ENCODE peak calls at places on chromosomes 1 and 21, in nine cellular contexts. V is body of pancreas, E is prostate gland, U is adrenal gland, A is stomach, R is IMR-90, W is right lobe of liver, S is A549, T is tibial nerve. Q is an unnamed sample.

GRCh38 chr1:2874207-2875165 is 73.0 kb upstream of the TTC34 start:
- DNase-seq in V (peak; percentile 58), E (no peak), U (no peak), A (no peak), R (no peak), W (no peak), S (no peak), T (no peak), Q (no peak)

GRCh38 chr1:44705470-44705869 is 25.5 kb downstream of the RNU5D-1 start:
- DNase-seq in V (no peak), E (no peak), U (no peak), A (no peak), R (no peak), W (no peak), S (no peak), T (no peak), Q (no peak)

GRCh38 chr1:76867342-76868130 is at the start of gene ST6GALNAC5:
- DNase-seq in V (peak; percentile 10), E (no peak), U (peak; percentile 48), A (no peak), R (peak; percentile 9), W (no peak), S (peak; percentile 30), T (no peak), Q (no peak)

GRCh38 chr1:179351281-179351680 is 14.5 kb upstream of the AXDND1 start:
- DNase-seq in V (no peak), E (no peak), U (no peak), A (no peak), R (no peak), W (no peak), S (no peak), T (no peak), Q (no peak)

GRCh38 chr1:6785721-6786505 is 659 bp downstream of the CAMTA1 start:
- DNase-seq in V (peak; percentile 57), E (peak; percentile 13), U (peak; percentile 61), A (peak; percentile 38), R (peak; percentile 15), W (peak; percentile 61), S (peak; percentile 44), T (no peak), Q (peak; percentile 64)

GRCh38 chr1:115323366-115324004 is 14.6 kb downstream of the NGF start:
- DNase-seq in V (no peak), E (no peak), U (no peak), A (no peak), R (peak; percentile 76), W (no peak), S (no peak), T (no peak), Q (no peak)

GRCh38 chr1:116540088-116540487 is 30.7 kb downstream of the CD58 start:
- DNase-seq in V (no peak), E (no peak), U (no peak), A (no peak), R (no peak), W (no peak), S (no peak), T (no peak), Q (no peak)

GRCh38 chr1:59443355-59443754 is 146.5 kb downstream of the FGGY start:
- DNase-seq in V (no peak), E (no peak), U (no peak), A (no peak), R (peak; percentile 42), W (no peak), S (no peak), T (no peak), Q (no peak)

GRCh38 chr1:200306954-200307754 is 102.7 kb downstream of the ZNF281 start:
- DNase-seq in V (peak; percentile 41), E (no peak), U (no peak), A (no peak), R (peak; percentile 46), W (no peak), S (peak; percentile 76), T (no peak), Q (no peak)

GRCh38 chr1:22296701-22297591 is 154.0 kb upstream of the WNT4 start:
- DNase-seq in V (no peak), E (no peak), U (peak; percentile 10), A (peak; percentile 22), R (no peak), W (no peak), S (no peak), T (no peak), Q (no peak)
- H3K4me3 ChIP-seq in V (no peak overlapping the region), E (no peak overlapping the region), U (no peak overlapping the region), A (no peak overlapping the region), R (no peak overlapping the region), W (no peak overlapping the region), S (no peak overlapping the region), T (no peak overlapping the region), Q (no peak overlapping the region)

DNA sequence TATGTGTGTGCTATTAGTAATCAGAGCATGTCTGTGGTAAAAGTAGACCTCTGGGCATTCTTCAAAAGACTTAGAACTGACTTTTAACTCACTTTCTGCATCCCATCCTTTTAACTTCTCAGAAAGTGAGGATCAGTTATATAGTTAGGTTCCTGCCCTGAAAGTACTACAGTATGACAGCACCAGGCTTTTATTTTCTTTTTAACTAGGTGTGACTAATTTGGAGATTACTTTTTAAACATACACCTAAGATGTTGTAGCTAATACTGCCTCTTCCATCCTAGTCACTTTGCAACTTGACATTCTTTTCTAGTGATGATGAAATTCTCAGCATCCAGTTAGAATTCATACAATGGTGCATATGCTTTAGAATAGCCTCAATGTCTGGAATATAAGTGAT is 24.6 kb downstream of the RUNX1 start:
- DNase-seq in V (no peak), E (no peak), U (no peak), A (no peak), R (no peak), W (no peak), S (no peak), T (no peak), Q (no peak)
- H3K4me1 ChIP-seq in V (peaks cover 7% of the 10 kb centered on the region), E (no peaks in the 10 kb centered on the region), U (no peaks in the 10 kb centered on the region), A (peaks cover 12% of the 10 kb centered on the region), R (no peaks in the 10 kb centered on the region), W (peaks cover 15% of the 10 kb centered on the region), S (peaks cover 24% of the 10 kb centered on the region), T (no peaks in the 10 kb centered on the region), Q (no peaks in the 10 kb centered on the region)

DNA sequence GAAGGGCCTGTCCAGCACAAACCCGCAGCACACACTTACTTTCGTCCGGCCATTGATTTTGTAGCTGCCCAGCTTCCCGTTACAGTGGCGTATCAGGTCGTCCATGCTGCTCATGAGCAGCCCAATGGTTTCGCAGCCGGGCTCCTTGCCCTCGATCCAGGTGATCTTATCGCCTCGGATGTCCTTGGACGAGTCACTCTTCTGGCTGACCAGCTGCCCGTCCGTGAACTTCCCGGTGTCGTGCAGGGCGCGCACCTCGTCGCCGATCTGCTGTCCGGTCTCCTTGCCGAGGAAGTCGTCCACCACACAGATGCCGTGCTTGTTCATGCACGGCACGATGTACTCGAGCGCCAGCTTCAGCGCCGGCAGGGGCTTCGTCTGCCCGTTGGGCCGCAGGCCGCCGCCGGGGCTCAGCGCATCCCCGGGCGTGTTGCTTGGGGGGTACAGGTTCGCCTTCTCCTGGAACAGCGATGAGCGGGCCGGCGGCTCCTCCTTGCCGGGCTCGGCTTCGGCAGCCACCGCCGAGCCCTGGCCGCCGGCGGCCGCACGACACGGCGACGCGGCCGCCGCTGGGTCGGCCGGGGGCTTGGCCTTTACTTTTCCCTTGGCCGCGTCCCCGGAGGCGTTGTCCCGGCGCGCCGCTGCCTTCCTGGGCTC is 1.0 kb downstream of the EGLN1 start:
- DNase-seq in V (peak; percentile 72), E (peak; percentile 26), U (peak; percentile 72), A (peak; percentile 52), R (peak; percentile 48), W (peak; percentile 84), S (no peak), T (no peak), Q (peak; percentile 79)
- TF ChIP-seq POLR2A in V (peak; percentile 74), E (no peak), U (no peak), A (no peak), R (no peak), W (no peak), S (no peak), T (no peak), Q (peak; percentile 43)

GRCh38 chr1:208235983-208236761 is 8.0 kb downstream of the PLXNA2 start:
- DNase-seq in V (peak; percentile 53), E (no peak), U (no peak), A (peak; percentile 48), R (peak; percentile 71), W (no peak), S (no peak), T (peak; percentile 28), Q (peak; percentile 75)
- H3K4me3 ChIP-seq in V (no peak overlapping the region), E (no peak overlapping the region), U (no peak overlapping the region), A (no peak overlapping the region), R (no peak overlapping the region), W (no peak overlapping the region), S (no peak overlapping the region), T (no peak overlapping the region), Q (no peak overlapping the region)

DNA sequence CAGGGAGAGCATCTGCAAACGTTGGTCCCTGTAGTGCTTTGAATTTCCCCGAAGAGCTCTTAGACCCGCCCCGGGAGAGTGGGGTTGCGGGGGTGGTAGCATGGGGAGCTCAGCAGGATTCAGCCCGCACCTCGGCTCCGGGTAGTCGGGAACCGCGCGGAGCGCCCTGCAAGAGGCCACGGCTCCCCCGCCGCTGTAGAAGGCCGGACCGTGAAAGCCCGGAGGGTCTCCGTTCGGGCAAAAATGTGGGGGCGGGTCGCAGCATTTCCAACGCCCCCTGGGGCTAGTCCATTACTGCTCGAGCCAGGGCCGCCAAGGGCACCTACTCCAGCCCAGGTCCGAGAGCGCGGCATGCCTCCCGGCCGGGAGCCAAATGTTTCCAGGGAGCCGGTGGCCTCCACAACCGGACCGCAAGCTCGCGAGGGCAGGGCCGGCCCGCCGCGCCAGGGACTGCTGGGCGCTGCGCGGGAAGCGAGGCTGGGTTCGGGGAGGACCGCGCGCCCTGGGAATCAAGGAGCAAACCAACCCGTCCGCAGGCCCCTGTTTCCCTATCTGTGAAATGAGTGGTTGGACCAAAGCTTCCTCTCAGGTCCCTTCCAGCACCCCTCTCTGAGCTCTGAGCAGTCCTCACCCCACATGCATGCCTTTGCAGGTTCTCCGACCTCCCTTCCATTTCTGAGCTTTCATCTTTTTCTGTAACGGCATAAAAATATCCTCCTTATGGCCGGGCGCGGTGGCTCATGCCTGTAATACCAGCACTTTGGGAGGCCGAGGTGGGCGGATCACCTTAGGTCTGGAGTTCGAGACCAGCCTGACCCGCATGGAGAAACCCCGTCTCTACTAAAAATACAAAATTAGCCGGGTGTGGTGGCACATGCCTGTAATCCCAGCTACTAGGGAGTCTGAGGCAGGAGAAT is 777 bp upstream of the TMEM63A start:
- DNase-seq in V (peak; percentile 75), E (peak; percentile 46), U (peak; percentile 70), A (peak; percentile 73), R (peak; percentile 23), W (peak; percentile 84), S (peak; percentile 60), T (peak; percentile 16), Q (peak; percentile 43)
- H3K4me1 ChIP-seq in V (peaks cover 63% of the 10 kb centered on the region), E (peaks cover 16% of the 10 kb centered on the region), U (peaks cover 32% of the 10 kb centered on the region), A (peaks cover 39% of the 10 kb centered on the region), R (peaks cover 12% of the 10 kb centered on the region), W (peaks cover 72% of the 10 kb centered on the region), S (peaks cover 33% of the 10 kb centered on the region), T (no peaks in the 10 kb centered on the region), Q (peaks cover 27% of the 10 kb centered on the region)